ENCODE peak calls at places on chromosome 1, in nine cellular contexts. I is uterus; U is iris pigment epithelial cell; G is NCI-H774; X is GF-D8; V is stimulated activated naive B cell treated with anti-CD40 and anti-IgM and Interleukin-4, amounts not matched to agents 10 μg/mL and 1 μg/mL and 100 μg/mL, for 72 hours; E is kidney glomerular epithelial cell; W is heart right ventricle; A is brain microvascular endothelial cell. S is an unnamed sample.

GRCh38 chr1:24286246-24287010 is 32.7 kb upstream of the GRHL3 start:
- DNase-seq in X (no peak), W (no peak), U (no peak), E (no peak), V (no peak), A (no peak), G (no peak), I (no peak), S (peak)

GRCh38 chr1:155105604-155106011 is 22.1 kb upstream of the EFNA1 start:
- DNase-seq in W (no peak), A (no peak), E (no peak), V (no peak), G (no peak), U (peak), X (no peak), I (no peak), S (no peak)

GRCh38 chr1:177338376-177338775 is 167.6 kb downstream of the BRINP2 start:
- DNase-seq in X (no peak), E (no peak), I (no peak), U (no peak), A (no peak), G (no peak), V (no peak), W (no peak), S (no peak)

GRCh38 chr1:213221209-213221608 is 170.2 kb downstream of the RPS6KC1 start:
- DNase-seq in A (no peak), E (no peak), G (no peak), U (no peak), V (no peak), X (no peak), I (no peak), W (no peak), S (no peak)

GRCh38 chr1:60869264-60869663 is 213.1 kb upstream of the NFIA start:
- DNase-seq in W (no peak), U (no peak), G (no peak), V (no peak), E (no peak), A (no peak), I (no peak), X (no peak), S (no peak)

GRCh38 chr1:156804572-156805243 is 11.9 kb downstream of the SH2D2A start:
- DNase-seq in E (peak), G (peak), I (no peak), V (no peak), A (no peak), U (peak), W (no peak), X (peak), S (no peak)

GRCh38 chr1:241900381-241900780 is 52.4 kb downstream of the EXO1 start:
- DNase-seq in V (no peak), A (no peak), W (no peak), E (no peak), U (no peak), I (no peak), X (no peak), G (no peak), S (no peak)

GRCh38 chr1:201479331-201479730 is 10.3 kb upstream of the PHLDA3 start:
- DNase-seq in E (no peak), V (no peak), X (no peak), U (no peak), W (no peak), A (no peak), G (no peak), I (no peak), S (no peak)

GRCh38 chr1:30275926-30276736 is 447.3 kb downstream of the MATN1 start:
- DNase-seq in E (no peak), I (no peak), W (no peak), U (no peak), A (no peak), V (no peak), X (no peak), G (no peak), S (no peak)

GRCh38 chr1:17886838-17887441 is 131.8 kb downstream of the ACTL8 start:
- DNase-seq in U (no peak), A (no peak), I (no peak), W (no peak), X (no peak), G (no peak), E (no peak), V (no peak), S (no peak)

GRCh38 chr1:233172201-233172600 is 123.3 kb downstream of the PCNX2 start:
- DNase-seq in X (peak), E (no peak), W (no peak), A (peak), U (peak), G (no peak), V (no peak), I (no peak), S (peak)

GRCh38 chr1:157882560-157882959 is 41.0 kb upstream of the CD5L start:
- DNase-seq in A (no peak), G (no peak), W (no peak), I (no peak), E (no peak), V (no peak), X (peak), U (no peak), S (no peak)

GRCh38 chr1:2949966-2950925 is 71.0 kb upstream of the ACTRT2 start:
- DNase-seq in W (no peak), E (no peak), U (no peak), G (no peak), I (no peak), X (no peak), V (no peak), A (no peak), S (no peak)

GRCh38 chr1:228082975-228083870 is 715 bp downstream of the ARF1 start:
- DNase-seq in W (peak), U (no peak), I (peak), A (no peak), X (no peak), G (no peak), E (no peak), V (no peak), S (no peak)

GRCh38 chr1:47317841-47318240 is 3.9 kb upstream of the STIL start:
- DNase-seq in G (no peak), I (no peak), X (no peak), E (no peak), U (peak), A (peak), V (no peak), W (no peak), S (no peak)

GRCh38 chr1:228939881-228940392 is 204.7 kb downstream of the RHOU start:
- DNase-seq in E (no peak), U (no peak), I (no peak), A (no peak), G (no peak), W (no peak), V (no peak), X (no peak), S (no peak)

GRCh38 chr1:147700042-147700711 is 29.9 kb upstream of the ACP6 start:
- DNase-seq in G (peak), W (peak), U (peak), X (no peak), A (peak), V (peak), I (peak), E (peak), S (peak)

GRCh38 chr1:9309991-9310390 is 17.3 kb downstream of the SPSB1 start:
- DNase-seq in E (no peak), V (no peak), U (no peak), G (no peak), W (no peak), A (no peak), X (no peak), I (no peak), S (no peak)

GRCh38 chr1:7250176-7250575 is 464.9 kb downstream of the CAMTA1 start:
- DNase-seq in U (no peak), X (no peak), A (no peak), I (no peak), W (no peak), V (no peak), E (no peak), G (no peak), S (no peak)

GRCh38 chr1:9573723-9574122 is 15.0 kb upstream of the TMEM201 start:
- DNase-seq in G (no peak), A (no peak), V (no peak), I (no peak), W (no peak), E (no peak), X (no peak), U (no peak), S (no peak)

GRCh38 chr1:18010945-18011344 is 96.7 kb upstream of the IGSF21 start:
- DNase-seq in E (no peak), V (no peak), U (no peak), X (no peak), I (no peak), W (no peak), A (no peak), G (no peak), S (peak)

GRCh38 chr1:179310271-179310670 is 16.7 kb downstream of the SOAT1 start:
- DNase-seq in E (no peak), W (no peak), V (no peak), G (no peak), X (no peak), U (peak), I (no peak), A (peak), S (no peak)

GRCh38 chr1:91876751-91877573 is 9.0 kb downstream of the TGFBR3 start:
- DNase-seq in U (no peak), W (no peak), G (no peak), X (no peak), E (no peak), A (no peak), I (no peak), V (no peak), S (no peak)

GRCh38 chr1:115475252-115475651 is 137.2 kb upstream of the NGF start:
- DNase-seq in I (no peak), X (no peak), E (no peak), G (no peak), V (no peak), W (no peak), U (no peak), A (no peak), S (no peak)

GRCh38 chr1:55695151-55695550 is 480.0 kb upstream of the USP24 start:
- DNase-seq in W (no peak), I (no peak), G (no peak), V (no peak), A (no peak), E (no peak), X (no peak), U (no peak), S (no peak)

GRCh38 chr1:210233495-210234253 is 1.1 kb downstream of the SERTAD4 start:
- DNase-seq in X (no peak), I (peak), E (peak), A (peak), U (peak), G (peak), W (peak), V (no peak), S (peak)

GRCh38 chr1:11749203-11749689 is 12.7 kb upstream of the C1orf167 start:
- DNase-seq in E (peak), X (peak), V (peak), W (peak), I (no peak), G (no peak), A (no peak), U (no peak), S (peak)

GRCh38 chr1:81874461-81874860 is 73.7 kb downstream of the ADGRL2 start:
- DNase-seq in E (no peak), U (no peak), X (no peak), V (no peak), I (no peak), G (no peak), A (no peak), W (no peak), S (no peak)